ENCODE peak calls at places on chromosomes 7 and 10, in four cellular contexts. K is K562, E is GM12878, A is IMR-90. S is an unnamed sample.

GRCh38 chr10:533611-534566 is 155.6 kb downstream of the DIP2C start:
- DNase-seq in K (no peak), A (no peak), E (no peak), S (no peak)

GRCh38 chr7:108267615-108268014 is 137.5 kb upstream of the LAMB4 start:
- DNase-seq in A (no peak), K (no peak), E (no peak), S (no peak)

GRCh38 chr10:24150853-24151252 is 58.1 kb upstream of the KIAA1217 start:
- DNase-seq in A (no peak), K (no peak), E (no peak), S (no peak)

GRCh38 chr10:92506336-92506735 is 67.6 kb downstream of the IDE start:
- DNase-seq in K (no peak), E (no peak), A (no peak), S (no peak)

GRCh38 chr10:53441804-53442203 is 669.2 kb upstream of the MBL2 start:
- DNase-seq in A (no peak), K (no peak), E (no peak), S (no peak)

GRCh38 chr10:26556756-26557640 is 118.9 kb downstream of the APBB1IP start:
- DNase-seq in E (no peak), K (peak; percentile 56), A (peak; percentile 11), S (peak; percentile 8)

GRCh38 chr7:25894002-25894901 is 257.7 kb upstream of the NFE2L3 start:
- DNase-seq in K (no peak), E (peak; percentile 53), A (no peak), S (no peak)

GRCh38 chr10:113897693-113898618 is 43.5 kb downstream of the NHLRC2 start:
- DNase-seq in A (no peak), E (no peak), K (no peak), S (no peak)

GRCh38 chr7:139542308-139543151 is 19.0 kb downstream of the CLEC2L start:
- DNase-seq in A (no peak), E (no peak), K (peak; percentile 82), S (no peak)

GRCh38 chr10:17233534-17233933 is 5.5 kb downstream of the VIM start:
- DNase-seq in E (no peak), K (no peak), A (no peak), S (peak; percentile 60)

GRCh38 chr7:6015917-6016652 is 7.0 kb downstream of the AIMP2 start:
- DNase-seq in K (no peak), A (peak; percentile 95), E (no peak), S (no peak)

GRCh38 chr7:926061-927030 is 28.1 kb downstream of the ADAP1 start:
- DNase-seq in A (no peak), E (no peak), K (no peak), S (no peak)

GRCh38 chr10:48361201-48361600 is 54.7 kb downstream of the MAPK8 start:
- DNase-seq in K (no peak), A (no peak), E (no peak), S (peak; percentile 84)
- TF ChIP-seq FOS in K (no peak), A (no peak), E (no peak), S (no peak)

GRCh38 chr10:133328358-133329343 is 8.0 kb downstream of the CALY start:
- DNase-seq in K (no peak), A (no peak), E (no peak), S (no peak)
- TF ChIP-seq FOS in K (no peak), A (no peak), E (no peak), S (no peak)

DNA sequence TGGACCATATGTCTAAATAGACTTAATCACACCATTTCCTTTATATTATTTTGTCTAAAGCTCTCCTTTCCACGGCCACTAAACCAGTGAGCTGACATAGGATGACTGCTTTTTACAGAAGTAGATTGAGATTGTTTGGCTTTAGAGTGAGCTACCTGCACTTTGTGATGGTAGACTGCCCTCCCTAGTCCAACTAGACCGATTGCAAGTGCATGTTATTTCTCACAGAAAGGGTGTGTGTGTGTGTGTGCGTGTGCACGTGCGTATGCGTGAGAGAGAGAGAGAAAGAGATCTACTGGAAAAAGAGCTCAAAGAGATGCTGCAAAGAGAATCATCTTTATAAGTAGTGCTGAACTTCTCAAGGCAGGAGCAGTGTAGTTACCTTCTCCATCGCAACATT is 60.7 kb downstream of the VCL start:
- DNase-seq in E (no peak), K (peak; percentile 34), A (no peak), S (peak; percentile 39)
- TF ChIP-seq FOS in E (no peak), K (no peak), A (no peak), S (no peak)

DNA sequence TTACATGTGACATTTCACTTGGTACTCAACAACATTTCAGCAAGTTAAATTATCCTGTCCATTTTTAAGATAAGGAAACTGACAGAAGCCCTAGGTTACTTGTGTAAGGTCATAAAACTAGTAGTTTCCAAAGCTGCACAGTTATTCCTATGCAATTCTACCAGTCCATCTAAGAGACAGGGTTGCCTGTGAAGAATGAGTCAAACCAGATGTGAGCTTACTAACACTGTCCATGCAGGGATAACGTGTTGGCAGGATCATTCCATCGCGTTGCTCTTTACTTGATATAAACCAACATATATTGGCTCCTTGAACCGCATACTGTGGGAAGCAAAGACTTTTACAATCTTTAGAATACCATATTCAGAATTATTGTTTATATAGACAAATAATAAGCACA is 280.9 kb upstream of the HGF start:
- DNase-seq in E (no peak), A (peak; percentile 87), K (no peak), S (no peak)
- TF ChIP-seq FOS in E (no peak), A (peak; percentile 18), K (no peak), S (no peak)

GRCh38 chr10:63711361-63711760 is 190.2 kb downstream of the REEP3 start:
- DNase-seq in A (no peak), E (no peak), K (no peak), S (peak; percentile 59)

GRCh38 chr10:63708421-63708820 is 187.2 kb downstream of the REEP3 start:
- DNase-seq in E (no peak), K (no peak), A (no peak), S (no peak)

GRCh38 chr10:63703740-63704345 is 182.6 kb downstream of the REEP3 start:
- DNase-seq in K (no peak), E (no peak), A (no peak), S (no peak)

GRCh38 chr10:63710703-63711102 is 189.5 kb downstream of the REEP3 start:
- DNase-seq in K (no peak), A (no peak), E (no peak), S (no peak)

GRCh38 chr10:63707254-63707910 is 186.2 kb downstream of the REEP3 start:
- DNase-seq in K (peak; percentile 37), E (peak; percentile 48), A (peak; percentile 99), S (peak; percentile 99)
- TF ChIP-seq FOS in K (peak; percentile 82), E (no peak), A (peak; percentile 100), S (peak; percentile 100)